ENCODE peak calls at places on chromosome 1, in eight cellular contexts. N is stimulated activated CD8-positive, alpha-beta memory T cell treated with anti-CD3 and anti-CD28 coated beads, Interleukin-15, amount 100 ng/mL, for 1 hour; E is hepatocyte; K is RWPE2; A is COR-L47; L is left ventricle myocardium inferior; T is lower leg skin; J is CD4-positive, alpha-beta T cell. S is an unnamed sample.

GRCh38 chr1:99557556-99558256 is 88.2 kb upstream of the PALMD start:
- DNase-seq in K (no peak), J (no peak), A (no peak), E (no peak), L (no peak), N (no peak), T (no peak), S (no peak)

GRCh38 chr1:16115468-16116363 is 40.2 kb downstream of the EPHA2 start:
- DNase-seq in E (no peak), N (no peak), T (no peak), A (no peak), K (peak; percentile 46), J (no peak), L (no peak), S (no peak)

GRCh38 chr1:240652554-240652953 is 40.6 kb upstream of the GREM2 start:
- DNase-seq in A (no peak), K (no peak), T (peak; percentile 85), N (no peak), E (no peak), J (no peak), L (no peak), S (no peak)

GRCh38 chr1:21736876-21737275 is 46.1 kb downstream of the USP48 start:
- DNase-seq in E (no peak), K (no peak), J (no peak), A (no peak), L (no peak), T (no peak), N (no peak), S (no peak)

GRCh38 chr1:53771648-53772047 is 32.7 kb upstream of the GLIS1 start:
- DNase-seq in J (no peak), T (no peak), K (no peak), A (no peak), N (no peak), L (no peak), E (peak; percentile 10), S (no peak)

GRCh38 chr1:235622933-235623790 is 26.4 kb downstream of the GNG4 start:
- DNase-seq in L (no peak), A (no peak), J (no peak), K (no peak), E (peak; percentile 40), T (no peak), N (no peak), S (no peak)

GRCh38 chr1:162302246-162302645 is 74.4 kb downstream of the SPATA46 start:
- DNase-seq in L (no peak), T (no peak), K (no peak), E (no peak), J (no peak), A (no peak), N (no peak), S (no peak)

GRCh38 chr1:24720152-24720551 is 25.1 kb upstream of the CLIC4 start:
- DNase-seq in E (no peak), T (peak; percentile 94), N (no peak), J (no peak), L (peak; percentile 90), K (peak; percentile 70), A (no peak), S (no peak)

GRCh38 chr1:155882235-155882634 is 22.9 kb downstream of the SYT11 start:
- DNase-seq in L (no peak), E (no peak), J (no peak), N (no peak), A (no peak), K (no peak), T (no peak), S (no peak)

GRCh38 chr1:213604477-213604876 is 383.3 kb upstream of the PROX1 start:
- DNase-seq in J (no peak), E (no peak), K (no peak), N (no peak), L (no peak), A (no peak), T (no peak), S (peak; percentile 49)

GRCh38 chr1:66271216-66271903 is 262.6 kb upstream of the SGIP1 start:
- DNase-seq in T (peak; percentile 94), L (peak; percentile 79), J (no peak), K (peak; percentile 79), N (no peak), A (peak; percentile 52), E (peak; percentile 90), S (peak; percentile 7)

GRCh38 chr1:19377812-19378718 is 65.9 kb downstream of the SLC66A1 start:
- DNase-seq in E (no peak), K (no peak), N (no peak), L (no peak), T (no peak), J (no peak), A (no peak), S (peak; percentile 67)

GRCh38 chr1:93061895-93062792 is 16.9 kb upstream of the MTF2 start:
- DNase-seq in L (no peak), K (no peak), N (no peak), J (peak; percentile 27), E (peak; percentile 63), A (peak; percentile 4), T (no peak), S (peak; percentile 5)

GRCh38 chr1:38680801-38681510 is 178.6 kb downstream of the RRAGC start:
- DNase-seq in J (no peak), L (no peak), A (no peak), N (no peak), K (no peak), T (no peak), E (peak; percentile 11), S (no peak)

GRCh38 chr1:199490804-199491527 is 536.5 kb upstream of the NR5A2 start:
- DNase-seq in K (no peak), J (no peak), N (no peak), L (no peak), E (no peak), A (no peak), T (no peak), S (peak; percentile 56)

GRCh38 chr1:156908955-156909354 is 11.5 kb upstream of the LRRC71 start:
- DNase-seq in K (no peak), T (no peak), L (no peak), E (no peak), N (no peak), A (no peak), J (no peak), S (no peak)

GRCh38 chr1:84997667-84998600 is 1.0 kb upstream of the MCOLN2 start:
- DNase-seq in K (no peak), A (no peak), J (no peak), T (no peak), N (no peak), E (peak; percentile 25), L (peak; percentile 14), S (no peak)

GRCh38 chr1:228804640-228805413 is 69.5 kb downstream of the RHOU start:
- DNase-seq in E (peak; percentile 39), L (no peak), K (no peak), J (no peak), T (no peak), A (no peak), N (no peak), S (no peak)

S was measured in cerebellum.